ENCODE peak calls at places on chromosome 17, in eight cellular contexts. H, W, X, J, F, G, P and O are unnamed samples.

GRCh38 chr17:40121886-40122465 is at the start of gene MSL1:
- DNase-seq in H (peak; percentile 91), P (peak; percentile 88), W (peak; percentile 89), X (peak; percentile 94), J (peak; percentile 80), G (peak; percentile 86), F (peak; percentile 85), O (no peak)

GRCh38 chr17:17993366-17993765 is 20.7 kb downstream of the DRC3 start:
- DNase-seq in H (no peak), P (no peak), J (no peak), X (no peak), F (peak; percentile 49), G (no peak), W (no peak), O (no peak)

GRCh38 chr17:4189280-4189679 is 46.3 kb downstream of the CYB5D2 start:
- DNase-seq in W (no peak), F (no peak), H (no peak), P (no peak), J (no peak), X (no peak), G (no peak), O (no peak)

GRCh38 chr17:44354582-44355309 is 8.9 kb downstream of the FAM171A2 start:
- DNase-seq in W (peak; percentile 37), X (no peak), G (peak; percentile 74), J (peak; percentile 81), P (no peak), H (peak; percentile 27), F (no peak), O (no peak)

GRCh38 chr17:83053779-83054451 is 25.5 kb upstream of the METRNL start:
- DNase-seq in J (peak; percentile 43), P (no peak), X (no peak), H (peak; percentile 21), F (peak; percentile 54), W (no peak), G (peak; percentile 49), O (no peak)

GRCh38 chr17:62808576-62808970 is 459 bp upstream of the MARCHF10 start:
- DNase-seq in W (no peak), G (no peak), P (no peak), F (no peak), X (no peak), J (no peak), H (no peak), O (no peak)

GRCh38 chr17:73957564-73957963 is 245.9 kb upstream of the RPL38 start:
- DNase-seq in X (no peak), P (no peak), W (no peak), G (no peak), H (no peak), F (no peak), J (no peak), O (no peak)

GRCh38 chr17:61218438-61218837 is 181.2 kb upstream of the TBX2 start:
- DNase-seq in J (no peak), P (no peak), H (no peak), G (no peak), F (no peak), W (no peak), X (no peak), O (no peak)

GRCh38 chr17:66813314-66813713 is 21.6 kb upstream of the CACNG5 start:
- DNase-seq in P (no peak), J (no peak), F (no peak), H (no peak), W (no peak), G (no peak), X (no peak), O (no peak)

GRCh38 chr17:29613371-29613837 is 9.3 kb downstream of the CORO6 start:
- DNase-seq in F (peak; percentile 96), X (peak; percentile 96), G (peak; percentile 96), J (peak; percentile 88), W (peak; percentile 87), P (peak; percentile 77), H (peak; percentile 93), O (peak; percentile 59)

GRCh38 chr17:1454541-1454940 is 1.5 kb downstream of the CRK start:
- DNase-seq in F (no peak), W (no peak), P (no peak), G (no peak), J (no peak), H (no peak), X (no peak), O (no peak)

GRCh38 chr17:80742581-80743180 is 198.0 kb downstream of the RPTOR start:
- DNase-seq in F (no peak), W (no peak), G (no peak), J (no peak), X (no peak), H (no peak), P (no peak), O (no peak)

GRCh38 chr17:45427181-45427835 is 5.4 kb downstream of the ARHGAP27 start:
- DNase-seq in X (no peak), G (no peak), H (no peak), J (no peak), F (no peak), P (no peak), W (no peak), O (no peak)

GRCh38 chr17:60602385-60602742 is 2.4 kb downstream of the PPM1D start:
- DNase-seq in W (peak; percentile 26), G (peak; percentile 42), H (no peak), F (no peak), P (no peak), X (no peak), J (no peak), O (no peak)

DNA sequence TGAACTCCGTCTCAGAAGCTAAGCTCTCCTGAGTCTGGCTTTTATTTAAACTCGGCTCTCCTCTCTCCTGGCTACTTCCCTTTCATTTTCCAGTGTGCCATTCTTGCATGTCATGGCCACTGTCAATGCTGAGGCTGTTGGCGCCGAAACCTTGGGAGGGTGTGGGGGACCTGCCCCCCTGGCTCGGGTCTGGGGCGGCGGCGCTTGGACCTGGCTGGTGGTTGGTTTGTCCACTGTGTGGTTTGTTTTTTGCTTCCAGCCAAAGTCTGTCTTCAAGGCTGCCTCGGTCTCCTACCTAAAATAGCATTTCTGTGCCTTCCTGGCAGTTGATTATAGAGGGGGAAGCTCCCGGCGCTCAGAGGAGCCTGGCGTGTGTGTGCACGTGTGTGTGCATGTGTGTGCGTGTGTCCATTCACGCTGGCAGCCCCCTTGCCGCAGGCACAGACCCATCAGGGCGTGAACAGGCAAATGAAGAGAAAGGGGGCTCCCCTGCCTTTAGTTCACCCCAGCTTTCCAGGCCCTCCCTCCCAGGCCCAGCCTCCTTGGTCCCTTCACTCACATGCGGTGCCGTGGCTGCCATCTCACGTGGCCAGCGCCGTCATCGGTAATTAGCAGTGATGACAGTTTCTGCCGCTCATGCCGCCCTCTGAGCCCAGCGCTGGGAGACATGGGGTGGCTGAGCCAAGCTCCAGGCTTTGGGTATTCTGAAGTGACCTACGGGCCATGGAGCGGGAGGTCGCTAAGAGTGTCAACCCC is 179.9 kb downstream of the SEC14L1 start:
- DNase-seq in P (peak; percentile 67), J (peak; percentile 68), G (no peak), X (peak; percentile 92), H (peak; percentile 66), W (no peak), F (peak; percentile 83), O (no peak)
- TF ChIP-seq POLR2A in P (no peak), J (no peak), G (no peak), X (no peak), H (no peak), W (no peak), F (peak; percentile 65), O (no peak)

DNA sequence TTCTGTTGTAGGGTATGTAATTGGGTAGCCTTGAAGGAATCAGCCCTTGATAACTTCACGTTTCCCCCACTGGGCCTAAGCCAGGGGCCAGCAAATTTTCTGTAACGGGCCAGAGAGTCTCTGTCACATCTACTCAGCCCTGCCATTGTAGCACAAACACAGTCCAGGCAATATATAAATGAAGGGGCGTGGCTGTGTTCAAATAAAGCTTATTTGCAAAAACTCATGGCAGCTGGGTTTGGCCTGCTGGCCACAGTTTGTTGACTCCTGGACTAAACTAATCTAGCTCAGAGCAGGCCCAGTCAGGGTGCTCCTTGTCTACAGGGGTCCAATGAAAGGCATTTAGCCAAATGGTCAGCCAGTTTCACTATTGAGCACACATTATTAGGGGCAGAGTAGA is 141.6 kb downstream of the CCDC182 start:
- DNase-seq in J (no peak), X (no peak), H (no peak), F (no peak), G (no peak), W (no peak), P (no peak), O (no peak)
- H3K27ac ChIP-seq in J (peak overlapping the region; percentile 10), X (no peak overlapping the region), H (no peak overlapping the region), F (no peak overlapping the region), G (no peak overlapping the region), W (peak overlapping the region; percentile 63), P (no peak overlapping the region), O (peak overlapping the region; percentile 59)

GRCh38 chr17:82053556-82054263 is 2.0 kb downstream of the GPS1 start:
- DNase-seq in G (no peak), P (no peak), F (no peak), J (no peak), X (no peak), H (no peak), W (no peak), O (no peak)
- H3K36me3 ChIP-seq in G (no peaks in the 10 kb centered on the region), P (no peaks in the 10 kb centered on the region), F (no peaks in the 10 kb centered on the region), J (no peaks in the 10 kb centered on the region), X (peaks cover 62% of the 10 kb centered on the region), H (no peaks in the 10 kb centered on the region), W (peaks cover 19% of the 10 kb centered on the region), O (peaks cover 40% of the 10 kb centered on the region)

GRCh38 chr17:75906143-75906884 is 1.6 kb upstream of the MRPL38 start:
- DNase-seq in J (no peak), X (no peak), P (no peak), H (no peak), G (no peak), W (no peak), F (no peak), O (no peak)

GRCh38 chr17:75902406-75902805 is 2.3 kb downstream of the MRPL38 start:
- DNase-seq in H (no peak), X (no peak), G (no peak), P (no peak), F (no peak), W (no peak), J (no peak), O (no peak)

GRCh38 chr17:75901727-75902126 is 3.0 kb downstream of the MRPL38 start:
- DNase-seq in X (no peak), G (no peak), F (no peak), H (no peak), J (no peak), W (no peak), P (no peak), O (no peak)

GRCh38 chr17:75908201-75908600 is 3.5 kb upstream of the MRPL38 start:
- DNase-seq in J (no peak), P (peak; percentile 66), F (no peak), H (no peak), W (no peak), G (no peak), X (no peak), O (no peak)

DNA sequence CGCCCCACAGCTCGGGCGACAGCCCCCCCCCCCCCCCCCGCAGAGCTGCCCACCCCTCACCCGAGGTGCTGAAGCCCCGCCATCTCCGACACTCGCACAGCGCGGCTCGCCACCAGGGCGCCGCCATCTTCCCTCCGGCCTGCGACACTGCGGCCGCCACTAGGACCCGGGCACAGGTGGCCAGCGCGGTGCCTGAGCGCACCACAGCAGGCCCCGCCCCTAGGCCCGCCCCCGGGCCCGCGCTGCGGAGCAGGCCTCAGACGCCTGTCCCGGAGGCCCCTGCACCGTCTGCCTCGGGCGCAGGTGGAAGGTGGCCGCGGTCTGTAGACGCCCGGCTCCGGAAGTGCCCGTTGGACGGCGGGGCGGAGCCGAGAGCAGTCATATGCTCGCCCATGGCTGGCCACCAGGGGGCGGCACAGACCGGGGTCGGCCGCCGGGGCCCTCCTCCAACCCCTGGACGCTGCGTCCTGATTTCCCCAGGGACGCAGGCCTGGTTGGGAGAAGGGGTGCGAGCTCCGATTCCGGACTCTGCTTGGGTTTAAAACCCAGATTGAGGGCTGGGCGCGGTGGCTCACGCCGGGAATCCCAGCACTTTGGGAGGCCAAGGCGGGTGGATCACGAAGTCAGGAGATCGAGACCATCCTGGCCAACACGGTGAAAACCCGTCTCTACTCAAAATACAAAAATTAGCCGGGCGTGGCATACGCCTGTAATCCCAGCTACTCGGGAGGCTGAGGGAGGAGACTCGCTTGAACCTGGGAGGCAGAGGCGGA is at the start of gene MRPL38:
- DNase-seq in G (peak; percentile 94), X (peak; percentile 95), F (peak; percentile 95), H (peak; percentile 94), W (peak; percentile 96), J (peak; percentile 96), P (peak; percentile 94), O (peak; percentile 78)
- TF ChIP-seq POLR2A in G (no peak), X (peak; percentile 41), F (peak; percentile 88), H (peak; percentile 80), W (peak; percentile 69), J (peak; percentile 76), P (no peak), O (peak; percentile 41)